ENCODE peak calls at places on chromosomes 3 and 15, in ten cellular contexts. M is fibroblast of mammary gland, W is breast epithelium, B is cardiac fibroblast, K is AG09319, Q is prostate gland, H is AG04450, G is left ventricle myocardium inferior, Y is cardiac muscle cell, L is heart left ventricle. O is an unnamed sample.

GRCh38 chr3:112742934-112743333 is 102.0 kb upstream of the CCDC80 start:
- DNase-seq in B (no peak), W (no peak), K (no peak), M (no peak), Q (no peak), H (no peak), Y (no peak), L (no peak), G (no peak), O (no peak)

GRCh38 chr3:160440687-160441086 is 8.9 kb downstream of the TRIM59 start:
- DNase-seq in Q (no peak), B (no peak), W (no peak), H (no peak), Y (no peak), K (no peak), G (no peak), L (no peak), M (no peak), O (no peak)

GRCh38 chr3:101675709-101676218 is 1.2 kb downstream of the ZBTB11 start:
- DNase-seq in B (no peak), Q (peak; percentile 17), M (no peak), W (no peak), L (peak; percentile 40), G (no peak), Y (peak; percentile 18), H (no peak), K (no peak), O (peak; percentile 42)

GRCh38 chr3:169695051-169695450 is 31.5 kb upstream of the MECOM start:
- DNase-seq in M (peak; percentile 20), Y (no peak), B (peak; percentile 11), H (no peak), Q (no peak), K (no peak), W (no peak), G (no peak), L (no peak), O (no peak)

GRCh38 chr3:193962986-193963683 is 172.8 kb upstream of the HES1 start:
- DNase-seq in B (no peak), W (no peak), L (no peak), Q (no peak), Y (no peak), G (no peak), M (no peak), H (no peak), K (no peak), O (no peak)

GRCh38 chr3:104519968-104520655 is 846.6 kb upstream of the ALCAM start:
- DNase-seq in H (no peak), K (no peak), B (peak; percentile 5), M (peak; percentile 1), Y (no peak), L (no peak), W (no peak), G (no peak), Q (no peak), O (no peak)

GRCh38 chr3:138496436-138496835 is 62.0 kb downstream of the ESYT3 start:
- DNase-seq in Y (no peak), K (no peak), M (no peak), W (no peak), B (no peak), G (no peak), H (no peak), Q (no peak), L (no peak), O (no peak)

GRCh38 chr3:133138017-133138416 is 99.8 kb downstream of the TMEM108 start:
- DNase-seq in W (no peak), B (no peak), L (no peak), K (no peak), Y (no peak), M (no peak), H (no peak), G (no peak), Q (no peak), O (no peak)

GRCh38 chr3:139472380-139473010 is 3.8 kb downstream of the RBP2 start:
- DNase-seq in L (no peak), H (no peak), B (no peak), Q (no peak), M (no peak), Y (no peak), K (no peak), G (no peak), W (no peak), O (no peak)

GRCh38 chr3:185335799-185336198 is 27.1 kb upstream of the MAP3K13 start:
- DNase-seq in Y (no peak), W (no peak), B (peak; percentile 68), K (no peak), Q (no peak), M (peak; percentile 41), H (no peak), L (no peak), G (no peak), O (no peak)

GRCh38 chr15:78564743-78565096 is 600 bp upstream of the CHRNA5 start:
- DNase-seq in G (no peak), M (no peak), H (no peak), K (no peak), B (no peak), Y (no peak), Q (no peak), W (no peak), L (no peak), O (no peak)

GRCh38 chr3:132231633-132232032 is 85.6 kb upstream of the ACP3 start:
- DNase-seq in Y (peak; percentile 69), H (no peak), B (peak; percentile 89), K (no peak), G (no peak), Q (no peak), W (no peak), M (peak; percentile 72), L (no peak), O (no peak)

GRCh38 chr15:81296673-81297072 is 27.3 kb downstream of the STARD5 start:
- DNase-seq in L (peak; percentile 50), W (no peak), Y (no peak), Q (no peak), G (peak; percentile 47), M (no peak), K (no peak), H (no peak), B (no peak), O (no peak)

GRCh38 chr3:37453393-37454391 is 279.3 kb upstream of the LRRFIP2 start:
- DNase-seq in B (peak; percentile 4), W (peak; percentile 58), K (no peak), G (peak; percentile 81), Q (peak; percentile 42), M (no peak), Y (peak; percentile 82), L (peak; percentile 90), H (no peak), O (no peak)

GRCh38 chr15:84570164-84570692 is 30.6 kb upstream of the ZSCAN2 start:
- DNase-seq in H (no peak), G (peak; percentile 65), W (peak; percentile 62), K (peak; percentile 12), Y (peak; percentile 41), L (peak; percentile 51), M (peak; percentile 36), Q (peak; percentile 40), B (peak; percentile 45), O (peak; percentile 34)

GRCh38 chr3:59436164-59436958 is 386.5 kb upstream of the CFAP20DC start:
- DNase-seq in Y (no peak), H (no peak), M (no peak), L (no peak), W (no peak), G (no peak), Q (peak; percentile 7), B (no peak), K (no peak), O (no peak)

GRCh38 chr3:197427013-197427412 is 128.6 kb upstream of the DLG1 start:
- DNase-seq in H (no peak), W (no peak), G (no peak), B (no peak), Q (no peak), K (no peak), Y (no peak), M (no peak), L (no peak), O (no peak)

DNA sequence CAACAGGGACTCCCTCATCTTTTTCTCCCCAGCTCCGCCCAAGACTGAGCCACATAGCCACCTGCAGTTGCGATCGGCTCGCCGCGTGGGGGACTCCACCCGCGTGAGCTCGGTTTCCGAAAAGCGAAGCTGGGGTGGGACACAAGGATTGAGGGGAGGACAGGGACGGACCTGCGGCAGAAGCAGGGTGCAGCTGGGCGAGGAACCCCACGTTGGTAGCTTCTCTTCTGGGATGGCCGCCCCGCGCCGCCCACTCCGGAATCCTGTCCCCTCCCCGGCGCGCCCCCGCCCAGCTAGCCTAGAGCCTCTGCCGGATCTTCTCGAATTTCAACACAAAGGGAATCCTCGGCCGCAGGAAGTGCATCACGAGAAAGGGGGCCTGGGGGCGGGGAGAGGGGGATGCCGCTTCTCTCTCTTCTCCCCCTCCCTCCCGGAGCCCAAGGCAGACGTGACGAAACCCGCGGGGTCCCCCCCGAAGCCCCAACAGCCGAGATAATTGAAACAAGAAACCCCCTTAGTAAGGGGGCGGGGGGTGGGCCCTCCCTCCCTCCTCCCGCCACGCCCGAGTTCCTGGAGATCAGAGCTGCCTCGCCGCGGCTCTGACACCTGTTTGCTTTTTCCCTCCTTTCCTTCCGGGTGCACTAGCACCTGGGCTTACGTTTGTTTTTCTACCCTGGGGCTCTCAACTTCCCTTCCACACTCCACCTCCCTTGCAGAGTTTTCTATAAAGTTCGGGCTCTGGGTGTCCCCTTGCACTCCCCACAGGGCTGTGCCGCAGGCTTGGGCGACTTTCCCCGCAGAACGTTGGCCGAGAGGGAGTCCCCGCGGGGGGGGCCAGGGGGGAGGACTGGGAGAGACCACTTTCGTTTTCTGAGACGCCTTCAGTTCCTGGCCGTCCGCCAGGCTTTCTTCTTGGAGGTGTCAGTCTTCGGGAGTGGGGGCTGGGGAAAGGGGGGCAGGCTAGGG is 1.3 kb upstream of the KCNH8 start:
- DNase-seq in H (no peak), M (peak; percentile 19), W (peak; percentile 65), B (peak; percentile 29), L (peak; percentile 64), Y (peak; percentile 94), G (peak; percentile 46), K (no peak), Q (peak; percentile 76), O (peak; percentile 86)
- TF ChIP-seq CTCF in H (peak; percentile 52), M (peak; percentile 16), W (peak; percentile 53), B (peak; percentile 59), L (peak; percentile 25), Y (peak; percentile 47), G (peak; percentile 49), K (peak; percentile 40), Q (peak; percentile 45), O (peak; percentile 59)

GRCh38 chr3:115986555-115987207 is 363.4 kb downstream of the GAP43 start:
- DNase-seq in L (no peak), Q (no peak), G (no peak), K (no peak), B (peak; percentile 73), M (peak; percentile 66), H (no peak), Y (no peak), W (no peak), O (no peak)
- TF ChIP-seq CTCF in L (no peak), Q (no peak), G (peak; percentile 8), K (peak; percentile 18), B (peak; percentile 57), M (peak; percentile 61), H (peak; percentile 40), Y (peak; percentile 32), W (no peak), O (peak; percentile 59)

GRCh38 chr3:15693340-15693739 is 91.8 kb downstream of the BTD start:
- DNase-seq in K (no peak), G (no peak), L (no peak), W (no peak), M (no peak), Y (no peak), B (no peak), H (no peak), Q (no peak), O (no peak)
- TF ChIP-seq CTCF in K (no peak), G (no peak), L (no peak), W (no peak), M (no peak), Y (no peak), B (no peak), H (no peak), Q (no peak), O (no peak)

GRCh38 chr3:16264708-16265454 is at the start of the genes DPH3 and OXNAD1:
- DNase-seq in H (peak; percentile 99), M (peak; percentile 100), G (peak; percentile 100), K (peak; percentile 99), Y (peak; percentile 100), Q (peak; percentile 99), B (peak; percentile 100), W (peak; percentile 99), L (peak; percentile 100), O (peak; percentile 99)
- TF ChIP-seq CTCF in H (peak; percentile 7), M (no peak), G (peak; percentile 24), K (no peak), Y (no peak), Q (peak; percentile 41), B (peak; percentile 4), W (peak; percentile 41), L (no peak), O (no peak)